ENCODE peak calls at places on chromosomes 3 and 15, in six cellular contexts. S is A549, J is HepG2, F is NB4, B is GM12878, W is K562. T is an unnamed sample.

GRCh38 chr3:134618986-134619615 is 31.7 kb downstream of the KY start:
- DNase-seq in F (no peak), J (no peak), W (no peak), B (no peak), S (no peak), T (no peak)

GRCh38 chr3:186025161-186025560 is 83.7 kb downstream of the ETV5 start:
- DNase-seq in J (no peak), B (no peak), S (no peak), F (no peak), W (no peak), T (peak; percentile 31)

GRCh38 chr3:16463119-16463518 is 50.4 kb downstream of the RFTN1 start:
- DNase-seq in S (no peak), W (no peak), J (no peak), F (no peak), B (no peak), T (no peak)

GRCh38 chr3:29772436-29772835 is 491.6 kb downstream of the RBMS3 start:
- DNase-seq in W (no peak), B (no peak), F (no peak), S (no peak), J (no peak), T (no peak)

GRCh38 chr3:115699741-115700140 is 76.4 kb downstream of the GAP43 start:
- DNase-seq in S (no peak), J (no peak), B (no peak), W (no peak), F (no peak), T (no peak)

GRCh38 chr15:38005949-38006800 is 71.7 kb downstream of the TMCO5A start:
- DNase-seq in J (no peak), F (no peak), S (no peak), B (no peak), W (no peak), T (no peak)

GRCh38 chr3:110577856-110578255 is 493.8 kb upstream of the NECTIN3 start:
- DNase-seq in B (no peak), F (no peak), J (no peak), W (no peak), S (no peak), T (no peak)

GRCh38 chr3:117393119-117393518 is 683.5 kb downstream of the TUSC7 start:
- DNase-seq in B (no peak), W (no peak), S (no peak), J (no peak), F (no peak), T (no peak)

GRCh38 chr3:14849831-14850230 is 31.1 kb downstream of the FGD5 start:
- DNase-seq in S (no peak), J (no peak), W (no peak), B (no peak), F (no peak), T (no peak)

GRCh38 chr15:36407647-36408046 is 171.8 kb upstream of the CDIN1 start:
- DNase-seq in S (no peak), B (no peak), W (peak; percentile 15), F (no peak), J (peak; percentile 2), T (peak; percentile 41)

GRCh38 chr15:100335335-100335999 is 6.3 kb downstream of the ADAMTS17 start:
- DNase-seq in J (no peak), W (no peak), B (no peak), S (no peak), F (no peak), T (no peak)

GRCh38 chr15:74442604-74443003 is 8.8 kb upstream of the SEMA7A start:
- DNase-seq in S (no peak), J (peak; percentile 39), B (no peak), F (no peak), W (no peak), T (no peak)

GRCh38 chr3:16897254-16897926 is 12.6 kb downstream of the PLCL2 start:
- DNase-seq in F (no peak), S (peak; percentile 17), B (peak; percentile 52), W (no peak), J (no peak), T (no peak)

GRCh38 chr3:4908066-4908768 is 71.0 kb upstream of the BHLHE40 start:
- DNase-seq in J (no peak), W (no peak), F (no peak), B (no peak), S (no peak), T (no peak)

GRCh38 chr15:34837246-34838016 is 42.1 kb upstream of the ACTC1 start:
- DNase-seq in J (no peak), B (no peak), F (no peak), W (no peak), S (peak; percentile 55), T (peak; percentile 48)

GRCh38 chr15:78016860-78017259 is 60.7 kb downstream of the TBC1D2B start:
- DNase-seq in J (no peak), B (no peak), W (no peak), S (no peak), F (no peak), T (no peak)

GRCh38 chr15:80727196-80727595 is 32.1 kb downstream of the ABHD17C start:
- DNase-seq in J (peak; percentile 21), S (no peak), F (no peak), W (no peak), B (no peak), T (no peak)

GRCh38 chr3:16476636-16477035 is 36.9 kb downstream of the RFTN1 start:
- DNase-seq in F (no peak), J (no peak), W (no peak), B (no peak), S (no peak), T (peak; percentile 90)

GRCh38 chr3:106425021-106425420 is 556.2 kb upstream of the CBLB start:
- DNase-seq in J (no peak), B (no peak), S (no peak), W (no peak), F (no peak), T (no peak)

GRCh38 chr3:96201463-96201862 is 612.9 kb upstream of the EPHA6 start:
- DNase-seq in S (no peak), B (no peak), J (no peak), F (no peak), W (no peak), T (no peak)

GRCh38 chr3:172289583-172289982 is 158.7 kb downstream of the GHSR start:
- DNase-seq in S (peak; percentile 13), B (no peak), F (no peak), J (no peak), W (no peak), T (peak; percentile 57)

GRCh38 chr15:47577476-47577875 is 139.8 kb upstream of the SEMA6D start:
- DNase-seq in J (no peak), F (no peak), B (no peak), W (no peak), S (no peak), T (no peak)

GRCh38 chr3:176839447-176839846 is 357.8 kb downstream of the TBL1XR1 start:
- DNase-seq in S (no peak), F (no peak), J (no peak), B (no peak), W (no peak), T (no peak)

GRCh38 chr3:134711284-134711683 is 60.5 kb upstream of the KY start:
- DNase-seq in F (peak; percentile 8), J (no peak), W (no peak), S (no peak), B (no peak), T (no peak)

GRCh38 chr3:13018039-13018431 is 55.2 kb downstream of the IQSEC1 start:
- DNase-seq in J (no peak), B (no peak), S (no peak), F (no peak), W (no peak), T (no peak)

GRCh38 chr15:42725331-42725903 is 11.5 kb downstream of the CDAN1 start:
- DNase-seq in B (no peak), F (no peak), S (no peak), W (no peak), J (no peak), T (no peak)

GRCh38 chr15:49169880-49170597 is at the start of gene GALK2:
- DNase-seq in W (peak; percentile 86), S (peak; percentile 88), J (peak; percentile 84), B (no peak), F (peak; percentile 93), T (peak; percentile 85)
- TF ChIP-seq POLR2A in W (peak; percentile 93), S (peak; percentile 45), J (peak; percentile 71), B (peak; percentile 83), F (peak; percentile 79), T (peak; percentile 87)

DNA sequence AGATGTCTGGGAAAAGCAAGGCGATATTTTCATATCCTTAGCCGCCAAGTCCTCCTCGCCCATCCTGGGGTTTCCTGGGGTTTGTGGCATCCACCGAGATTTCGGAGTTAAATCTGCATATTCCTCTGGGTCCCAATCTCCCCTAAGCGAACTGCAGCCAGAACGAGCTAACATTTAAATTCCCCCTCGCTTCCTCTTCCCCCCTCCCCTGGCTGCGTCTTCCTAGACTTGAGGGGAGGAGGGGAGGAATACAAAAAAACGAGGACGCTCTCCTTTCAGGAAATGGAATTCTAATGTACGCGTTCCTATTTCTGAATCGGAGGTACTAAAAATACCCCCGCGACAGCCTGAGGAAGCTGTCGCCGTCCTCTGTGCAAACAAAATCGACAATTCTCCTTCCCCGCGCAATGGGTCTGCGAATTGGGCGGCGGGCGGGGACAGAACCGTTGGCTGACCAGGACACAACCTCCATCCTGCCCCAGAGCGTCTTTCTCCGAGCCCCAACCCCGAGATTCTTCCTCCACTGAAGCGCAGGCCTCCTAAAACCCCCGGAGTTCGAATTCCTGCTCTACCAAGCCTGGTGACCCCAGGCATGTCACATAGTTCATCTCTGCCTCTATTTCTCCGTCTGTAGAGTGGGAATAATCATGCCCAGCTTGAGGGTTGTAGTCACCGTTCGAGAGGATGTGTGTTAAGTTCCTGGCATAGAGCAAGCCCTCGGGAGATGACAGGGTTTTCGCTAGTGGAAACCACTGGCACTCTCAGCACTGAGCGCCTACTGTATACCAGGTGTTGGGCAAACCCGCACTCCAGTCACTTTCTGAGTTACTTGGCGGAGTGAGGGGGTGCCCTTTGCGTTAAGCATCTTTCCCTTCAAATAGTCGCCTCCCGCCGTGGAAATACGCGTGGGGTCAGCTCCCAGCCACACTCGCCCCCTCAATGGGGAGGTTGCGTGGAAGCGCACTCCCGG is 5.3 kb downstream of the FEZF2 start:
- DNase-seq in F (no peak), J (no peak), S (no peak), W (no peak), B (no peak), T (no peak)
- H3K4me3 ChIP-seq in F (no peak overlapping the region), J (no peak overlapping the region), S (no peak overlapping the region), W (no peak overlapping the region), B (no peak overlapping the region), T (no peak overlapping the region)

DNA sequence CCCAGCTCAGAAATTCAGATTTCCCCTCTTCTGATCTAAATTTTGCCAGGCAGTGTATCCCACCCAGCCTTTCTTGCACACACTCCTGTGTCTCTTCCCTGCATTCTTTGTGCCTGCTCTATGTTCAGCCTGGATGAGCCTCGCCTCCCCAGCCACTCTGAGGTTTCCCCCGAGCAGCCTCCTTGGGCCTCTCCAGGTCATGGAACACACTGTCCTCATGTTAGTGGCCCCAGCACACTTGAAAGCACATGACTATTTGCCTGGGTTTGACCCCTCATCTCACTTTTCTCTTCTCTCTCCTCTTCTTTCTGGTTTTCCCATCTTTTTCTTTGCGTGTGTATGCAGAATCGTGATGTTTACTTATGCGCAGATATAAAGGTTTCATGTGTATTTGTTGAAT is 3.1 kb downstream of the THSD4 start:
- DNase-seq in J (no peak), F (no peak), W (no peak), B (no peak), S (no peak), T (no peak)
- TF ChIP-seq MYC in J (no peak), F (no peak), W (no peak), B (no peak), S (no peak), T (no peak)

DNA sequence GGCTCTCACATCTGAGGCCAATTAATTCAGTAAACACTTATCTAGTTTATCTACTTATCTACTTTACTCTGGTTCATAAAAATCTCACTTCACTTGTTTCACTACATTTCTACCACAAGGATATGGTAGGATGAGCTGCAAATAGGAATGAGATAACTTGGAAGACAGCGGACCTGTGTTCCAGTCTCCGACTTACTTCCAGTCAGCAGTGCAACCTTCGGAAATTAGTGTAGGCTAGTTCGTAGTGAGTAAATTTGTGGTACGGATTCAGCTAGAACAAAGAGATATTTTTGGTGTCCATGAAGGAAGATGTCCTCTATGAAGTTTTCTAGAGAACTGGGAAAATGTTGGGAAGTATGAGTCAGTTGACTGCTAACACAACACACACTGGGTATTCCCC is 66.3 kb downstream of the TPRG1 start:
- DNase-seq in J (no peak), B (no peak), W (no peak), S (no peak), F (no peak), T (no peak)
- TF ChIP-seq POLR2A in J (no peak), B (no peak), W (no peak), S (no peak), F (no peak), T (no peak)

T was measured in endothelial cell of umbilical vein.